ENCODE peak calls at places on chromosome 11, in four cellular contexts. W is K562, J is GM12878, K is HepG2. Y is an unnamed sample.
A peak's percentile ranks its signal among the peaks of the same experiment; 100 is the strongest.

GRCh38 chr11:35144811-35145210 is 5.8 kb downstream of the CD44 start:
- DNase-seq in W (no peak), J (no peak), K (no peak), Y (no peak)

GRCh38 chr11:130177782-130178181 is 18.2 kb downstream of the ST14 start:
- DNase-seq in W (no peak), J (no peak), K (no peak), Y (no peak)

GRCh38 chr11:128848815-128849455 is 18.2 kb downstream of the KCNJ1 start:
- DNase-seq in W (peak; percentile 62), J (no peak), K (peak; percentile 14), Y (peak; percentile 90)

GRCh38 chr11:2816517-2816916 is 69.1 kb downstream of the CDKN1C start:
- DNase-seq in W (no peak), J (no peak), K (no peak), Y (no peak)

GRCh38 chr11:74679513-74679865 is 51.7 kb downstream of the CHRDL2 start:
- DNase-seq in W (no peak), J (no peak), K (no peak), Y (no peak)

GRCh38 chr11:103619480-103619879 is 417.0 kb upstream of the DDI1 start:
- DNase-seq in W (no peak), J (no peak), K (no peak), Y (no peak)

GRCh38 chr11:44071157-44071556 is 5.1 kb downstream of the ACCS start:
- DNase-seq in W (no peak), J (no peak), K (no peak), Y (peak; percentile 36)

GRCh38 chr11:113387605-113388211 is at the start of gene ANKK1:
- DNase-seq in W (peak; percentile 25), J (no peak), K (no peak), Y (peak; percentile 80)

GRCh38 chr11:69812927-69813326 is 6.3 kb downstream of the FGF3 start:
- DNase-seq in W (no peak), J (no peak), K (no peak), Y (no peak)

GRCh38 chr11:34613462-34614183 is 7.3 kb upstream of the EHF start:
- DNase-seq in W (no peak), J (no peak), K (no peak), Y (no peak)

GRCh38 chr11:127070808-127071207 is 70.2 kb upstream of the KIRREL3 start:
- DNase-seq in W (no peak), J (no peak), K (no peak), Y (no peak)

GRCh38 chr11:35011944-35012343 is 95.5 kb downstream of the PDHX start:
- DNase-seq in W (no peak), J (no peak), K (no peak), Y (no peak)

GRCh38 chr11:65498042-65498726 is 661 bp upstream of the MALAT1 start:
- DNase-seq in W (no peak), J (peak; percentile 53), K (no peak), Y (no peak)

GRCh38 chr11:94513091-94513490 is 830 bp downstream of the C11orf97 start:
- DNase-seq in W (no peak), J (no peak), K (peak; percentile 72), Y (no peak)

GRCh38 chr11:16814410-16815046 is 76.1 kb downstream of the C11orf58 start:
- DNase-seq in W (no peak), J (no peak), K (no peak), Y (no peak)

GRCh38 chr11:111730871-111731591 is 35.2 kb downstream of the PPP2R1B start:
- DNase-seq in W (no peak), J (no peak), K (no peak), Y (no peak)

GRCh38 chr11:117818036-117818858 is 6.3 kb downstream of the FXYD2 start:
- DNase-seq in W (no peak), J (no peak), K (no peak), Y (no peak)

DNA sequence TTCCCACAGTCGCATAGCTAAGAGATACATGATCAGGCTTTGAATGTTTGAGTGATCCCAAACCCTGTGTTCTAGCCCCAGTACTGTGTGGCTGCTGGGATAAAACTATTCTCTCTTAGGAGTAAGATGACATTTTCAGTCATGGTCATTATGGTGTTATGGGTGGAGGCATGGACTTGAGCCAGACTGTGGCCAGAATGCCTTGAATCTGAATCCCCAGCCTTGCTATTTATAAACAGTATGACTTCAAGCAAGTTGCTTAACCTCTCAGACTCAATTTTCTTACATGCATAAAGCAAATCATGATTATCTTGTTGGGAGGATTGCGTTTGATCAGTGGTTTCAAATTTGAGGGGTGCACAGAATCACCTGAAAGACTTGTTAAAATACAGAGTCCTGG is 571.6 kb downstream of the METTL15 start:
- DNase-seq in W (no peak), J (no peak), K (no peak), Y (no peak)
- TF ChIP-seq TCF7 in W (no peak), J (no peak), K (no peak), Y (no peak)

GRCh38 chr11:10038916-10039315 is 255.1 kb downstream of the SBF2 start:
- DNase-seq in W (no peak), J (no peak), K (no peak), Y (no peak)
- TF ChIP-seq TCF7 in W (no peak), J (no peak), K (no peak), Y (no peak)

DNA sequence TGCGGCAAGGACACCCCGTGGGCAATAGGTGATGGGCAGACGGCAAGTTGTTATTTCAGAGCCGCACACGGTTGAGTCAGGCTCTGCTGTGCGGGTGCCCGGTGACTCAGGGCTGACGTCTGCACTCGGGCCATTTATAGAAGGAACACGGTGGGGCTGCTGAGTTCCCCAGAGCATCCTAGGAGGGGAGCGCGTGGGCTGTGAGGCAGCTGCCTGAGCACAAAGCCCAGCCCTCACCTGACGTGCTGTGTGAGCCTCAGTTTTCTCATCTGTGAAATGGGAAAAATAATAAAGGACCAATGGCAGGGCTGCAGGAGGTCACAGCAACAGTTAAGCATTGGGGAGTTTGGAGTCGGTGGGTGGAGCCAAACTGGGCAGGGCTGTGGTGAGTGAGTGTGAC is 11.3 kb upstream of the RHOD start:
- DNase-seq in W (no peak), J (no peak), K (no peak), Y (no peak)
- TF ChIP-seq TCF7 in W (no peak), J (no peak), K (no peak), Y (no peak)

GRCh38 chr11:115672412-115672811 is 168.2 kb upstream of the CADM1 start:
- DNase-seq in W (no peak), J (no peak), K (no peak), Y (no peak)

GRCh38 chr11:115674176-115674575 is 170.0 kb upstream of the CADM1 start:
- DNase-seq in W (no peak), J (no peak), K (no peak), Y (no peak)

GRCh38 chr11:115673720-115674119 is 169.5 kb upstream of the CADM1 start:
- DNase-seq in W (no peak), J (no peak), K (no peak), Y (no peak)

GRCh38 chr11:115672999-115673411 is 168.8 kb upstream of the CADM1 start:
- DNase-seq in W (no peak), J (no peak), K (no peak), Y (no peak)

DNA sequence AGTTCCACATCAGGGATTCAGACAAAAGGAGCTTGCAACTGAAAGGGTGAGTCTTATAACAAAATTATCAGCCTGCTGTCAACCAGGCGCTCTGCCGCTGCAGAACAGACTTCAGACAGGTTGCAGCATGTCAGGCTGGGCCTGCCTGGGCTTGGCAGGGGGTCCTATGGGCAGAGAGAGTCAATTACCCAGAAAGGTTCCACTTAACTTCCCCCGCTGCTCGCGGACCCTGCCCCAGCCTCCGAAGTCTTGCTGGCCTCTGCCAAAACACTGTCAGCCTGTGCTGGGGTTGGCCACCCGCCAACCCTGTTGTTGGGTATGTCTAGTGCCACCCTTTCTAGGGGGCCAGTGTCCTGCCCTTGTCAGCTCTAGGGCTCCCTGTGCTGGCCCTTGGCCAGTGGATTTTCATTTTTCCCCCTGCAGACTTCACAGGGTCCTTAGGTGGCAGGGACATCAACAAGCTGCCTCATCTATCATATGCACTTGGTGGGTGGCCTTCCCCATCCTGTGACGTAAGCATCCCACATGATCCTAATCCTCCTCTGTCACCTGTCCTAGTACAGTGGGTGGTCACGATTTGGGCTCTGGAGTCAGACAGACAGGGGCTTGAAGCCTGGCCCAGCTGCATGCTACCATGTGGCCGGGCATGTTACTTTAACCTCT is 166.5 kb upstream of the CADM1 start:
- DNase-seq in W (no peak), J (no peak), K (no peak), Y (no peak)
- TF ChIP-seq TCF7 in W (no peak), J (no peak), K (no peak), Y (no peak)

DNA sequence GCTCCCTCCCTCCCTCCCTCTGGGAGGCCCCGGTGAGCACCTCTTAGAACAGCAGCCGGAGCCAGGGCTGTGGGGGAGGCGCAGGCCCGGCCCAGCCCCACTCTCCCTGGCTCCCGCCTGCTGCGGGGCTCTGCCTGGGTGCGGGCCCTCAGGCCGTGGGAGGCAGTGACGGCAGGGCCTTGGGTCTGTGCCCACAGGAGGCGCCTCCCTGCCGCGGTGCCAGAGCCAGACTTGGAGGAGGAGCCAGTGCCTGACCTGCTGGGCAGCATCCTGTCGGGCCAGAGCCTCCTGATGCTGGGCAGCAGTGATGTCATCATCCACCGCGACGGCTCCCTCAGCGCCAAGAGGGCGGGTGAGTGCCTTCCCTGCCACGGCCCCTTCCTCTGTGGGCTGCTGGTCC is 9.5 kb downstream of the IRF7 start:
- DNase-seq in W (no peak), J (no peak), K (no peak), Y (no peak)
- TF ChIP-seq TCF7 in W (no peak), J (no peak), K (no peak), Y (no peak)

GRCh38 chr11:123185326-123185725 is 9.7 kb downstream of the CLMP start:
- DNase-seq in W (no peak), J (no peak), K (no peak), Y (peak; percentile 36)
- TF ChIP-seq TCF7 in W (no peak), J (no peak), K (no peak), Y (no peak)

GRCh38 chr11:120009938-120010337 is 128.0 kb downstream of the TRIM29 start:
- DNase-seq in W (no peak), J (no peak), K (no peak), Y (no peak)

GRCh38 chr11:120011836-120012235 is 126.1 kb downstream of the TRIM29 start:
- DNase-seq in W (no peak), J (no peak), K (no peak), Y (no peak)

GRCh38 chr11:120012245-120012644 is 125.7 kb downstream of the TRIM29 start:
- DNase-seq in W (no peak), J (no peak), K (no peak), Y (no peak)

GRCh38 chr11:120017582-120017981 is 120.3 kb downstream of the TRIM29 start:
- DNase-seq in W (no peak), J (no peak), K (no peak), Y (no peak)

DNA sequence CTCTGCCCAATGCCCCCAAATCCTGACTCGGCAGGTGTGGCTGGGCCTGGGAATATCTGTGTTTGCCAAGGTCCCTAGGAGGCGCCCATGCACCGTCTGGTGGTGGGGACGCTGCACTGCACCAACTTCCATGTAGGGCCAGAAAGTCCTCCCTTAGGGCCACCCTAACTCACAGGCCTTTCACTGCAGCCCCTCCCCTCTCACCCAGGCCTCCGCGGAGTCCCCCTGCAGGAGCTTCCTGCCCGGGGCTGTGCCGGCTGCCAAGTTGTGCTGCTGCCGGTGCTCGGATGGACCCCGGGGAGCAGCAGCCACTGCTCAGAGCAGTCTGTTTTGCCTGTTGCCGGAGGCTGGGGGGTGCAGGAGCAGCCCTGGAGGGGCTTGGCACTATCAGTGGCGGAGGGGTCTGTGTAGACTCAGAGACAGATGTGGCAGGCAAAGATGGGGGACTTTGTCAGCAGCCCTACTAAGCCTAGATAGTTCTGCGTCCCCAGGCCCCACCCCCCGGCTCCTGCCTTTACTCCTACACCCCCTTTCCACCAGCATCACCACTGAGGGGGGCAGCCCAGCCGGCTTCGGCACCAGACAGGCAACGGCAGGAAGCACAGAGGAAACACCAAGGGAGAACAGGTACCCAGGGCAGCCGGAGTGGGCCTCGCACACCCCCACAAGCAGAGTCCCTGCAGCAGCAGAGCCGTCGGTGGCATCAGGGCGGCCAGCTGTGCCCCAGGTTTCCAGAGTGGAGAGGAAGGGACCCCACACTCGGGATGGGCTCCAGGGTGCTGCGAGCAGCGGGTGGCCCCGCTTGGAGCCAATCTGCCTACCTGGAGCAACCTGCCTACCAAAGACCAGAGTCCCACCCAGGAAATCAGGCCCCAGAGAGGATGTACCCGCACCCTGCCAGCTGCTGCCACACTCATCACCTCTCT is 124.3 kb downstream of the TRIM29 start:
- DNase-seq in W (peak; percentile 74), J (no peak), K (peak; percentile 32), Y (peak; percentile 87)
- TF ChIP-seq TCF7 in W (no peak), J (no peak), K (no peak), Y (no peak)